ENCODE peak calls at places on chromosomes 12 and 14, in eight cellular contexts. O is GM13976; W is uterus; G is renal cortical epithelial cell; C is bronchial epithelial cell; V is activated effector memory CD4-positive, alpha-beta T cell treated with Interleukin-2 at 50 U/mL for 16 hours; U is hippocampal formation; I is RPMI7951. Y is an unnamed sample.

GRCh38 chr12:19462441-19462840 is 23.1 kb downstream of the AEBP2 start:
- DNase-seq in O (no peak), W (no peak), G (no peak), C (no peak), V (no peak), U (no peak), I (no peak), Y (no peak)

GRCh38 chr12:81627336-81628189 is 131.6 kb downstream of the PPFIA2 start:
- DNase-seq in O (no peak), W (no peak), G (peak; percentile 70), C (peak; percentile 54), V (no peak), U (peak; percentile 72), I (peak; percentile 35), Y (no peak)

GRCh38 chr12:115472852-115473251 is 788.9 kb upstream of the TBX3 start:
- DNase-seq in O (no peak), W (no peak), G (no peak), C (no peak), V (no peak), U (no peak), I (no peak), Y (no peak)

GRCh38 chr14:24368562-24369252 is 723 bp downstream of the NFATC4 start:
- DNase-seq in O (peak; percentile 84), W (peak; percentile 83), G (no peak), C (no peak), V (no peak), U (no peak), I (peak; percentile 78), Y (no peak)

GRCh38 chr12:104420868-104421267 is 35.9 kb upstream of the CHST11 start:
- DNase-seq in O (no peak), W (no peak), G (no peak), C (peak; percentile 59), V (no peak), U (no peak), I (no peak), Y (no peak)

GRCh38 chr12:99498756-99499155 is 148.8 kb upstream of the GARIN6 start:
- DNase-seq in O (no peak), W (no peak), G (peak; percentile 96), C (peak; percentile 80), V (no peak), U (no peak), I (peak; percentile 84), Y (no peak)

GRCh38 chr14:95217391-95217900 is 60.1 kb upstream of the DICER1 start:
- DNase-seq in O (no peak), W (no peak), G (no peak), C (no peak), V (no peak), U (no peak), I (no peak), Y (no peak)

GRCh38 chr12:67457799-67458680 is 188.9 kb downstream of the CAND1 start:
- DNase-seq in O (peak; percentile 12), W (no peak), G (no peak), C (peak; percentile 59), V (no peak), U (no peak), I (no peak), Y (no peak)

GRCh38 chr14:103031956-103032355 is 25.4 kb downstream of the CDC42BPB start:
- DNase-seq in O (no peak), W (no peak), G (no peak), C (no peak), V (no peak), U (no peak), I (no peak), Y (no peak)

GRCh38 chr12:24839268-24839791 is 109.6 kb downstream of the BCAT1 start:
- DNase-seq in O (peak; percentile 54), W (no peak), G (no peak), C (no peak), V (no peak), U (no peak), I (peak; percentile 40), Y (peak; percentile 57)

GRCh38 chr14:99670361-99671229 is 13.5 kb upstream of the CYP46A1 start:
- DNase-seq in O (no peak), W (no peak), G (no peak), C (no peak), V (no peak), U (no peak), I (no peak), Y (no peak)

GRCh38 chr12:117145597-117146154 is 44.6 kb downstream of the FBXO21 start:
- DNase-seq in O (no peak), W (no peak), G (no peak), C (no peak), V (no peak), U (no peak), I (no peak), Y (no peak)

GRCh38 chr14:69259531-69260245 is at the start of gene GALNT16:
- DNase-seq in O (peak; percentile 58), W (peak; percentile 44), G (no peak), C (no peak), V (no peak), U (no peak), I (peak; percentile 13), Y (no peak)

GRCh38 chr14:92954933-92955332 is 32.0 kb downstream of the CHGA start:
- DNase-seq in O (no peak), W (no peak), G (no peak), C (no peak), V (no peak), U (no peak), I (no peak), Y (no peak)

GRCh38 chr12:104749555-104749954 is 208.5 kb downstream of the SLC41A2 start:
- DNase-seq in O (no peak), W (no peak), G (no peak), C (no peak), V (no peak), U (no peak), I (no peak), Y (no peak)

GRCh38 chr12:100234591-100235304 is 32.1 kb downstream of the DEPDC4 start:
- DNase-seq in O (peak; percentile 40), W (no peak), G (peak; percentile 61), C (peak; percentile 59), V (no peak), U (peak; percentile 51), I (peak; percentile 42), Y (no peak)

GRCh38 chr14:56633544-56633943 is 53.9 kb downstream of the TMEM260 start:
- DNase-seq in O (no peak), W (no peak), G (no peak), C (no peak), V (no peak), U (no peak), I (no peak), Y (no peak)

GRCh38 chr12:42235426-42235825 is 2.6 kb downstream of the YAF2 start:
- DNase-seq in O (no peak), W (peak; percentile 26), G (no peak), C (no peak), V (no peak), U (peak; percentile 41), I (no peak), Y (no peak)

GRCh38 chr12:546920-547845 is 87.4 kb downstream of the B4GALNT3 start:
- DNase-seq in O (peak; percentile 93), W (peak; percentile 67), G (no peak), C (peak; percentile 10), V (peak; percentile 49), U (peak; percentile 36), I (peak; percentile 46), Y (peak; percentile 57)

GRCh38 chr12:71475280-71475679 is 35.7 kb downstream of the LGR5 start:
- DNase-seq in O (no peak), W (no peak), G (no peak), C (no peak), V (no peak), U (peak; percentile 45), I (no peak), Y (no peak)

GRCh38 chr12:56862264-56862663 is 71.9 kb downstream of the SDR9C7 start:
- DNase-seq in O (no peak), W (no peak), G (no peak), C (no peak), V (no peak), U (no peak), I (no peak), Y (no peak)

GRCh38 chr14:54625158-54625557 is 58.2 kb downstream of the SAMD4A start:
- DNase-seq in O (no peak), W (no peak), G (no peak), C (peak; percentile 18), V (no peak), U (no peak), I (peak; percentile 26), Y (no peak)

GRCh38 chr14:98290596-98290995 is 981.4 kb downstream of the BCL11B start:
- DNase-seq in O (no peak), W (no peak), G (peak; percentile 82), C (peak; percentile 93), V (no peak), U (no peak), I (no peak), Y (no peak)

GRCh38 chr12:129257526-129257925 is 404.2 kb downstream of the GLT1D1 start:
- DNase-seq in O (no peak), W (no peak), G (no peak), C (peak; percentile 2), V (no peak), U (no peak), I (peak; percentile 26), Y (no peak)

GRCh38 chr14:104118006-104118844 is 20.2 kb upstream of the KIF26A start:
- DNase-seq in O (no peak), W (no peak), G (no peak), C (no peak), V (no peak), U (no peak), I (no peak), Y (no peak)

GRCh38 chr12:9091933-9092598 is 23.7 kb downstream of the A2M start:
- DNase-seq in O (no peak), W (no peak), G (no peak), C (no peak), V (no peak), U (no peak), I (no peak), Y (no peak)

GRCh38 chr12:57094194-57095160 is 5.6 kb downstream of the NAB2 start:
- DNase-seq in O (peak; percentile 51), W (no peak), G (no peak), C (no peak), V (no peak), U (no peak), I (no peak), Y (no peak)

GRCh38 chr12:108019862-108020261 is 109.2 kb upstream of the WSCD2 start:
- DNase-seq in O (no peak), W (no peak), G (no peak), C (no peak), V (no peak), U (no peak), I (no peak), Y (no peak)

GRCh38 chr14:106268013-106268727 is 741.8 kb downstream of the TMEM121 start:
- DNase-seq in O (peak; percentile 10), W (no peak), G (no peak), C (no peak), V (peak; percentile 59), U (no peak), I (no peak), Y (peak; percentile 70)

GRCh38 chr12:56903374-56903773 is 30.8 kb downstream of the SDR9C7 start:
- DNase-seq in O (no peak), W (no peak), G (no peak), C (no peak), V (no peak), U (no peak), I (no peak), Y (no peak)

GRCh38 chr12:27002141-27002540 is 12.0 kb downstream of the TM7SF3 start:
- DNase-seq in O (no peak), W (no peak), G (peak; percentile 48), C (no peak), V (no peak), U (no peak), I (no peak), Y (no peak)

GRCh38 chr14:24670594-24670993 is 36.6 kb upstream of the GZMB start:
- DNase-seq in O (no peak), W (no peak), G (no peak), C (no peak), V (no peak), U (no peak), I (no peak), Y (no peak)

Y was measured in activated T-helper 2 cell treated with anti-CD3 and anti-CD28 coated beads, Interferon-gamma antibody, Interleukin-2, Interleukin-4, amounts not matched to agents 10 μg/mL and 5 μg/mL and 100 μg/mL, durations not matched to agents 14 hours and 24 hours and 36 hours.